ENCODE peak calls at places on chromosomes 7 and 10, in six cellular contexts. One of them, this sample, is unnamed.

GRCh38 chr7:24340727-24341126 is 56.7 kb downstream of the NPY start:
- DNase-seq in testis: no peak
- DNase-seq in NB4: no peak
- DNase-seq in PC-3: peak; percentile 2
- DNase-seq in occipital lobe: no peak
- DNase-seq in progenitor cell of endocrine pancreas: no peak
- DNase-seq in this sample: no peak

GRCh38 chr10:63921932-63922713 is 400.9 kb downstream of the REEP3 start:
- DNase-seq in occipital lobe: no peak
- DNase-seq in testis: no peak
- DNase-seq in progenitor cell of endocrine pancreas: no peak
- DNase-seq in NB4: no peak
- DNase-seq in PC-3: no peak
- DNase-seq in this sample: no peak

GRCh38 chr7:130667593-130668257 is 823 bp downstream of the COPG2 start:
- DNase-seq in PC-3: no peak
- DNase-seq in occipital lobe: no peak
- DNase-seq in testis: no peak
- DNase-seq in NB4: no peak
- DNase-seq in progenitor cell of endocrine pancreas: no peak
- DNase-seq in this sample: no peak

GRCh38 chr10:124300224-124300623 is 118.5 kb downstream of the OAT start:
- DNase-seq in NB4: no peak
- DNase-seq in testis: no peak
- DNase-seq in occipital lobe: no peak
- DNase-seq in progenitor cell of endocrine pancreas: no peak
- DNase-seq in PC-3: no peak
- DNase-seq in this sample: no peak

GRCh38 chr10:132489704-132490534 is 47.7 kb upstream of the INPP5A start:
- DNase-seq in NB4: no peak
- DNase-seq in progenitor cell of endocrine pancreas: no peak
- DNase-seq in PC-3: no peak
- DNase-seq in testis: no peak
- DNase-seq in occipital lobe: no peak
- DNase-seq in this sample: no peak

GRCh38 chr7:90345548-90346319 is 782 bp upstream of the GTPBP10 start:
- DNase-seq in occipital lobe: peak; percentile 4
- DNase-seq in PC-3: peak; percentile 37
- DNase-seq in progenitor cell of endocrine pancreas: no peak
- DNase-seq in NB4: peak; percentile 54
- DNase-seq in testis: peak; percentile 20
- DNase-seq in this sample: peak; percentile 32

GRCh38 chr7:45082031-45082830 is 6.5 kb downstream of the NACAD start:
- DNase-seq in testis: peak; percentile 88
- DNase-seq in occipital lobe: no peak
- DNase-seq in progenitor cell of endocrine pancreas: no peak
- DNase-seq in PC-3: no peak
- DNase-seq in NB4: peak; percentile 70
- DNase-seq in this sample: no peak

GRCh38 chr7:107614425-107614824 is 34.4 kb downstream of the BCAP29 start:
- DNase-seq in testis: no peak
- DNase-seq in occipital lobe: no peak
- DNase-seq in progenitor cell of endocrine pancreas: no peak
- DNase-seq in PC-3: peak; percentile 83
- DNase-seq in NB4: no peak
- DNase-seq in this sample: no peak

GRCh38 chr10:110931769-110932381 is 12.5 kb downstream of the SHOC2 start:
- DNase-seq in occipital lobe: no peak
- DNase-seq in PC-3: no peak
- DNase-seq in testis: no peak
- DNase-seq in NB4: no peak
- DNase-seq in progenitor cell of endocrine pancreas: no peak
- DNase-seq in this sample: no peak

GRCh38 chr7:28542410-28542809 is 130.1 kb downstream of the CREB5 start:
- DNase-seq in PC-3: no peak
- DNase-seq in NB4: no peak
- DNase-seq in progenitor cell of endocrine pancreas: no peak
- DNase-seq in testis: no peak
- DNase-seq in occipital lobe: no peak
- DNase-seq in this sample: no peak

GRCh38 chr7:137697026-137697425 is 149.7 kb downstream of the DGKI start:
- DNase-seq in PC-3: no peak
- DNase-seq in NB4: no peak
- DNase-seq in progenitor cell of endocrine pancreas: no peak
- DNase-seq in testis: no peak
- DNase-seq in occipital lobe: no peak
- DNase-seq in this sample: no peak

GRCh38 chr10:84108797-84109196 is 30.5 kb upstream of the GHITM start:
- DNase-seq in PC-3: no peak
- DNase-seq in testis: no peak
- DNase-seq in NB4: no peak
- DNase-seq in occipital lobe: no peak
- DNase-seq in progenitor cell of endocrine pancreas: no peak
- DNase-seq in this sample: no peak

GRCh38 chr10:113957013-113957412 is 86.7 kb upstream of the ADRB1 start:
- DNase-seq in occipital lobe: peak; percentile 17
- DNase-seq in testis: no peak
- DNase-seq in NB4: no peak
- DNase-seq in progenitor cell of endocrine pancreas: no peak
- DNase-seq in PC-3: peak; percentile 62
- DNase-seq in this sample: peak; percentile 16

GRCh38 chr7:131893627-131894345 is 337.4 kb upstream of the PODXL start:
- DNase-seq in NB4: no peak
- DNase-seq in testis: no peak
- DNase-seq in occipital lobe: no peak
- DNase-seq in progenitor cell of endocrine pancreas: no peak
- DNase-seq in PC-3: no peak
- DNase-seq in this sample: no peak

GRCh38 chr10:24353319-24353718 is 144.4 kb downstream of the KIAA1217 start:
- DNase-seq in PC-3: no peak
- DNase-seq in occipital lobe: no peak
- DNase-seq in progenitor cell of endocrine pancreas: no peak
- DNase-seq in NB4: no peak
- DNase-seq in testis: no peak
- DNase-seq in this sample: no peak

GRCh38 chr10:66637273-66638036 is 288.4 kb upstream of the LRRTM3 start:
- DNase-seq in progenitor cell of endocrine pancreas: no peak
- DNase-seq in occipital lobe: no peak
- DNase-seq in PC-3: peak; percentile 69
- DNase-seq in testis: no peak
- DNase-seq in NB4: no peak
- DNase-seq in this sample: no peak

GRCh38 chr10:92914478-92915066 is 66.3 kb downstream of the EXOC6 start:
- DNase-seq in NB4: peak; percentile 65
- DNase-seq in progenitor cell of endocrine pancreas: peak; percentile 29
- DNase-seq in PC-3: peak; percentile 58
- DNase-seq in occipital lobe: no peak
- DNase-seq in testis: peak; percentile 74
- DNase-seq in this sample: peak; percentile 29

GRCh38 chr10:24553051-24553612 is 170.6 kb downstream of the ARHGAP21 start:
- DNase-seq in occipital lobe: no peak
- DNase-seq in PC-3: peak; percentile 32
- DNase-seq in progenitor cell of endocrine pancreas: no peak
- DNase-seq in NB4: no peak
- DNase-seq in testis: no peak
- DNase-seq in this sample: no peak

GRCh38 chr7:50149364-50149763 is 56.3 kb upstream of the ZPBP start:
- DNase-seq in testis: no peak
- DNase-seq in occipital lobe: no peak
- DNase-seq in PC-3: no peak
- DNase-seq in progenitor cell of endocrine pancreas: no peak
- DNase-seq in NB4: no peak
- DNase-seq in this sample: no peak

GRCh38 chr10:102476466-102477141 is 25.3 kb upstream of the C10orf95 start:
- DNase-seq in NB4: no peak
- DNase-seq in progenitor cell of endocrine pancreas: no peak
- DNase-seq in testis: no peak
- DNase-seq in occipital lobe: no peak
- DNase-seq in PC-3: no peak
- DNase-seq in this sample: no peak

GRCh38 chr10:49082767-49083166 is 32.6 kb downstream of the VSTM4 start:
- DNase-seq in PC-3: no peak
- DNase-seq in NB4: no peak
- DNase-seq in occipital lobe: no peak
- DNase-seq in progenitor cell of endocrine pancreas: no peak
- DNase-seq in testis: no peak
- DNase-seq in this sample: no peak

GRCh38 chr10:49103761-49104160 is 11.6 kb downstream of the VSTM4 start:
- DNase-seq in NB4: no peak
- DNase-seq in progenitor cell of endocrine pancreas: no peak
- DNase-seq in occipital lobe: no peak
- DNase-seq in testis: no peak
- DNase-seq in PC-3: no peak
- DNase-seq in this sample: no peak

GRCh38 chr7:49400891-49401550 is 372.4 kb upstream of the VWC2 start:
- DNase-seq in NB4: no peak
- DNase-seq in PC-3: peak; percentile 62
- DNase-seq in testis: no peak
- DNase-seq in occipital lobe: no peak
- DNase-seq in progenitor cell of endocrine pancreas: no peak
- DNase-seq in this sample: peak; percentile 8

GRCh38 chr7:37698782-37699181 is 15.2 kb downstream of the GPR141 start:
- DNase-seq in testis: no peak
- DNase-seq in NB4: peak; percentile 41
- DNase-seq in progenitor cell of endocrine pancreas: no peak
- DNase-seq in occipital lobe: no peak
- DNase-seq in PC-3: no peak
- DNase-seq in this sample: no peak

GRCh38 chr10:57657164-57657765 is 610.4 kb downstream of the IPMK start:
- DNase-seq in progenitor cell of endocrine pancreas: peak; percentile 52
- DNase-seq in occipital lobe: no peak
- DNase-seq in testis: peak; percentile 78
- DNase-seq in NB4: peak; percentile 69
- DNase-seq in PC-3: peak; percentile 89
- DNase-seq in this sample: peak; percentile 30

GRCh38 chr10:6580279-6581029 is 378 bp upstream of the PRKCQ start:
- DNase-seq in progenitor cell of endocrine pancreas: peak; percentile 78
- DNase-seq in NB4: peak; percentile 84
- DNase-seq in PC-3: no peak
- DNase-seq in testis: peak; percentile 68
- DNase-seq in occipital lobe: peak; percentile 74
- DNase-seq in this sample: peak; percentile 24

GRCh38 chr7:12385364-12385786 is 18.3 kb downstream of the VWDE start:
- DNase-seq in NB4: no peak
- DNase-seq in testis: no peak
- DNase-seq in occipital lobe: no peak
- DNase-seq in progenitor cell of endocrine pancreas: no peak
- DNase-seq in PC-3: no peak
- DNase-seq in this sample: no peak

GRCh38 chr10:42754155-42755027 is 28.2 kb upstream of the BMS1 start:
- DNase-seq in progenitor cell of endocrine pancreas: peak; percentile 26
- DNase-seq in testis: no peak
- DNase-seq in PC-3: no peak
- DNase-seq in occipital lobe: no peak
- DNase-seq in NB4: peak; percentile 47
- DNase-seq in this sample: no peak

GRCh38 chr10:38094923-38095574 is 912 bp downstream of the ZNF37A start:
- DNase-seq in progenitor cell of endocrine pancreas: no peak
- DNase-seq in occipital lobe: no peak
- DNase-seq in testis: no peak
- DNase-seq in PC-3: no peak
- DNase-seq in NB4: no peak
- DNase-seq in this sample: no peak

GRCh38 chr10:42812028-42812427 is 29.4 kb downstream of the BMS1 start:
- DNase-seq in occipital lobe: no peak
- DNase-seq in testis: no peak
- DNase-seq in NB4: no peak
- DNase-seq in PC-3: no peak
- DNase-seq in progenitor cell of endocrine pancreas: no peak
- DNase-seq in this sample: no peak

GRCh38 chr10:68989317-68989990 is 851 bp downstream of the KIFBP start:
- DNase-seq in PC-3: no peak
- DNase-seq in NB4: no peak
- DNase-seq in progenitor cell of endocrine pancreas: no peak
- DNase-seq in occipital lobe: no peak
- DNase-seq in testis: no peak
- DNase-seq in this sample: no peak

GRCh38 chr10:43963793-43964425 is 315.2 kb upstream of the ZNF32 start:
- DNase-seq in NB4: no peak
- DNase-seq in testis: no peak
- DNase-seq in occipital lobe: no peak
- DNase-seq in progenitor cell of endocrine pancreas: no peak
- DNase-seq in PC-3: no peak
- DNase-seq in this sample: no peak

GRCh38 chr7:131502810-131503545 is 53.5 kb downstream of the PODXL start:
- DNase-seq in occipital lobe: no peak
- DNase-seq in testis: peak; percentile 76
- DNase-seq in NB4: no peak
- DNase-seq in progenitor cell of endocrine pancreas: no peak
- DNase-seq in PC-3: no peak
- DNase-seq in this sample: peak; percentile 28

GRCh38 chr7:27184342-27185012 is 555 bp downstream of the HOXA11 start:
- DNase-seq in testis: peak; percentile 28
- DNase-seq in NB4: peak; percentile 82
- DNase-seq in PC-3: peak; percentile 50
- DNase-seq in progenitor cell of endocrine pancreas: no peak
- DNase-seq in occipital lobe: no peak
- DNase-seq in this sample: no peak

GRCh38 chr7:105916603-105917002 is 40.2 kb upstream of the ATXN7L1 start:
- DNase-seq in progenitor cell of endocrine pancreas: no peak
- DNase-seq in occipital lobe: no peak
- DNase-seq in PC-3: peak; percentile 33
- DNase-seq in testis: no peak
- DNase-seq in NB4: no peak
- DNase-seq in this sample: no peak

This sample was measured in kidney glomerular epithelial cell.